ENCODE peak calls at places on chromosomes 11 and 22, in five cellular contexts. One of them, this sample, is unnamed.

GRCh38 chr11:119880143-119880542 is 151.1 kb upstream of the NECTIN1 start:
- DNase-seq in trophoblast cell: no peak
- DNase-seq in neuronal stem cell: no peak
- DNase-seq in H9: peak
- DNase-seq in mesenchymal stem cell: no peak
- DNase-seq in this sample: no peak

GRCh38 chr11:114610984-114611944 is 15.7 kb upstream of the NXPE4 start:
- DNase-seq in trophoblast cell: no peak
- DNase-seq in neuronal stem cell: no peak
- DNase-seq in H9: no peak
- DNase-seq in mesenchymal stem cell: peak
- DNase-seq in this sample: no peak

GRCh38 chr22:37259540-37260029 is 15.5 kb upstream of the RAC2 start:
- DNase-seq in trophoblast cell: peak
- DNase-seq in neuronal stem cell: no peak
- DNase-seq in H9: peak
- DNase-seq in mesenchymal stem cell: peak
- DNase-seq in this sample: no peak

GRCh38 chr11:2077061-2077802 is 62.0 kb downstream of the IGF2 start:
- DNase-seq in trophoblast cell: peak
- DNase-seq in neuronal stem cell: no peak
- DNase-seq in H9: no peak
- DNase-seq in mesenchymal stem cell: peak
- DNase-seq in this sample: no peak

GRCh38 chr22:38759005-38759404 is 3.2 kb upstream of the SUN2 start:
- DNase-seq in trophoblast cell: no peak
- DNase-seq in neuronal stem cell: no peak
- DNase-seq in H9: no peak
- DNase-seq in mesenchymal stem cell: no peak
- DNase-seq in this sample: no peak

GRCh38 chr11:129620705-129621104 is 194.9 kb upstream of the TMEM45B start:
- DNase-seq in trophoblast cell: no peak
- DNase-seq in neuronal stem cell: no peak
- DNase-seq in H9: no peak
- DNase-seq in mesenchymal stem cell: no peak
- DNase-seq in this sample: no peak

GRCh38 chr11:10293423-10294288 is at the start of gene SBF2:
- DNase-seq in trophoblast cell: peak
- DNase-seq in neuronal stem cell: peak
- DNase-seq in H9: peak
- DNase-seq in mesenchymal stem cell: peak
- DNase-seq in this sample: peak

GRCh38 chr11:116412118-116412889 is 360.5 kb downstream of the BUD13 start:
- DNase-seq in trophoblast cell: no peak
- DNase-seq in neuronal stem cell: no peak
- DNase-seq in H9: no peak
- DNase-seq in mesenchymal stem cell: no peak
- DNase-seq in this sample: no peak

GRCh38 chr11:66843776-66844495 is 695 bp downstream of the RCE1 start:
- DNase-seq in trophoblast cell: no peak
- DNase-seq in neuronal stem cell: no peak
- DNase-seq in H9: no peak
- DNase-seq in mesenchymal stem cell: no peak
- DNase-seq in this sample: no peak

GRCh38 chr22:30340911-30341685 is 14.4 kb upstream of the TBC1D10A start:
- DNase-seq in trophoblast cell: no peak
- DNase-seq in neuronal stem cell: no peak
- DNase-seq in H9: no peak
- DNase-seq in mesenchymal stem cell: no peak
- DNase-seq in this sample: no peak

GRCh38 chr11:78313898-78314297 is 103.7 kb downstream of the GAB2 start:
- DNase-seq in trophoblast cell: no peak
- DNase-seq in neuronal stem cell: no peak
- DNase-seq in H9: no peak
- DNase-seq in mesenchymal stem cell: no peak
- DNase-seq in this sample: no peak

GRCh38 chr22:23401111-23401909 is 178.8 kb downstream of the IGLL1 start:
- DNase-seq in trophoblast cell: peak
- DNase-seq in neuronal stem cell: no peak
- DNase-seq in H9: no peak
- DNase-seq in mesenchymal stem cell: peak
- DNase-seq in this sample: no peak

GRCh38 chr11:69489031-69489745 is 7.7 kb downstream of the LINC01488 start:
- DNase-seq in trophoblast cell: peak
- DNase-seq in neuronal stem cell: no peak
- DNase-seq in H9: no peak
- DNase-seq in mesenchymal stem cell: no peak
- DNase-seq in this sample: no peak

GRCh38 chr22:44181033-44181911 is 547 bp downstream of the PARVG start:
- DNase-seq in trophoblast cell: no peak
- DNase-seq in neuronal stem cell: no peak
- DNase-seq in H9: no peak
- DNase-seq in mesenchymal stem cell: no peak
- DNase-seq in this sample: no peak

GRCh38 chr11:114215871-114216803 is 80.1 kb upstream of the NNMT start:
- DNase-seq in trophoblast cell: no peak
- DNase-seq in neuronal stem cell: no peak
- DNase-seq in H9: no peak
- DNase-seq in mesenchymal stem cell: no peak
- DNase-seq in this sample: no peak

GRCh38 chr11:95282337-95282751 is 51.3 kb upstream of the SESN3 start:
- DNase-seq in trophoblast cell: peak
- DNase-seq in neuronal stem cell: no peak
- DNase-seq in H9: no peak
- DNase-seq in mesenchymal stem cell: peak
- DNase-seq in this sample: no peak

GRCh38 chr22:23067023-23067650 is 3.2 kb upstream of the GNAZ start:
- DNase-seq in trophoblast cell: no peak
- DNase-seq in neuronal stem cell: no peak
- DNase-seq in H9: peak
- DNase-seq in mesenchymal stem cell: no peak
- DNase-seq in this sample: no peak

GRCh38 chr11:1155274-1155693 is 2.5 kb upstream of the MUC5AC start:
- DNase-seq in trophoblast cell: no peak
- DNase-seq in neuronal stem cell: no peak
- DNase-seq in H9: no peak
- DNase-seq in mesenchymal stem cell: peak
- DNase-seq in this sample: no peak

GRCh38 chr11:93005239-93005638 is 35.8 kb downstream of the MTNR1B start:
- DNase-seq in trophoblast cell: peak
- DNase-seq in neuronal stem cell: no peak
- DNase-seq in H9: no peak
- DNase-seq in mesenchymal stem cell: no peak
- DNase-seq in this sample: no peak

GRCh38 chr11:61160487-61161189 is 588 bp downstream of the VPS37C start:
- DNase-seq in trophoblast cell: no peak
- DNase-seq in neuronal stem cell: no peak
- DNase-seq in H9: no peak
- DNase-seq in mesenchymal stem cell: peak
- DNase-seq in this sample: no peak

GRCh38 chr11:24697722-24698121 is 200.9 kb downstream of the LUZP2 start:
- DNase-seq in trophoblast cell: no peak
- DNase-seq in neuronal stem cell: no peak
- DNase-seq in H9: no peak
- DNase-seq in mesenchymal stem cell: peak
- DNase-seq in this sample: no peak

GRCh38 chr11:66967670-66968425 is 7.3 kb upstream of the C11orf86 start:
- DNase-seq in trophoblast cell: no peak
- DNase-seq in neuronal stem cell: no peak
- DNase-seq in H9: no peak
- DNase-seq in mesenchymal stem cell: peak
- DNase-seq in this sample: no peak

GRCh38 chr11:71446942-71447688 is 1.1 kb downstream of the DHCR7 start:
- DNase-seq in trophoblast cell: no peak
- DNase-seq in neuronal stem cell: no peak
- DNase-seq in H9: no peak
- DNase-seq in mesenchymal stem cell: peak
- DNase-seq in this sample: no peak

GRCh38 chr11:14320020-14320419 is 39.0 kb downstream of the RRAS2 start:
- DNase-seq in trophoblast cell: peak
- DNase-seq in neuronal stem cell: no peak
- DNase-seq in H9: no peak
- DNase-seq in mesenchymal stem cell: peak
- DNase-seq in this sample: no peak

GRCh38 chr11:46686886-46687810 is 13.3 kb downstream of the ARHGAP1 start:
- DNase-seq in trophoblast cell: peak
- DNase-seq in neuronal stem cell: no peak
- DNase-seq in H9: no peak
- DNase-seq in mesenchymal stem cell: no peak
- DNase-seq in this sample: no peak

GRCh38 chr22:37077802-37078448 is 26.4 kb downstream of the KCTD17 start:
- DNase-seq in trophoblast cell: peak
- DNase-seq in neuronal stem cell: peak
- DNase-seq in H9: peak
- DNase-seq in mesenchymal stem cell: peak
- DNase-seq in this sample: peak

GRCh38 chr11:121199516-121199915 is 93.1 kb upstream of the SC5D start:
- DNase-seq in trophoblast cell: no peak
- DNase-seq in neuronal stem cell: no peak
- DNase-seq in H9: no peak
- DNase-seq in mesenchymal stem cell: peak
- DNase-seq in this sample: no peak

GRCh38 chr11:65536412-65537295 is 11.8 kb downstream of the SCYL1 start:
- DNase-seq in trophoblast cell: no peak
- DNase-seq in neuronal stem cell: no peak
- DNase-seq in H9: no peak
- DNase-seq in mesenchymal stem cell: no peak
- DNase-seq in this sample: no peak

GRCh38 chr11:128598755-128599154 is 11.4 kb upstream of the ETS1 start:
- DNase-seq in trophoblast cell: no peak
- DNase-seq in neuronal stem cell: no peak
- DNase-seq in H9: no peak
- DNase-seq in mesenchymal stem cell: peak
- DNase-seq in this sample: no peak

GRCh38 chr11:10514210-10514609 is 26.8 kb downstream of the RNF141 start:
- DNase-seq in trophoblast cell: no peak
- DNase-seq in neuronal stem cell: no peak
- DNase-seq in H9: no peak
- DNase-seq in mesenchymal stem cell: peak
- DNase-seq in this sample: no peak

GRCh38 chr22:42688241-42688913 is 32.3 kb downstream of the A4GALT start:
- DNase-seq in trophoblast cell: peak
- DNase-seq in neuronal stem cell: peak
- DNase-seq in H9: peak
- DNase-seq in mesenchymal stem cell: peak
- DNase-seq in this sample: no peak

GRCh38 chr22:45120931-45121330 is 42.8 kb upstream of the NUP50 start:
- DNase-seq in trophoblast cell: no peak
- DNase-seq in neuronal stem cell: no peak
- DNase-seq in H9: no peak
- DNase-seq in mesenchymal stem cell: peak
- DNase-seq in this sample: no peak

GRCh38 chr22:41197808-41198585 is 7.1 kb upstream of the L3MBTL2 start:
- DNase-seq in trophoblast cell: no peak
- DNase-seq in neuronal stem cell: no peak
- DNase-seq in H9: no peak
- DNase-seq in mesenchymal stem cell: peak
- DNase-seq in this sample: no peak

GRCh38 chr11:106222626-106223025 is 145.2 kb downstream of the AASDHPPT start:
- DNase-seq in trophoblast cell: no peak
- DNase-seq in neuronal stem cell: no peak
- DNase-seq in H9: no peak
- DNase-seq in mesenchymal stem cell: no peak
- DNase-seq in this sample: no peak
- H2BK12ac ChIP-seq in trophoblast cell: no peak
- H2BK12ac ChIP-seq in neuronal stem cell: no peak
- H2BK12ac ChIP-seq in H9: no peak
- H2BK12ac ChIP-seq in mesenchymal stem cell: no peak
- H2BK12ac ChIP-seq in this sample: no peak

DNA sequence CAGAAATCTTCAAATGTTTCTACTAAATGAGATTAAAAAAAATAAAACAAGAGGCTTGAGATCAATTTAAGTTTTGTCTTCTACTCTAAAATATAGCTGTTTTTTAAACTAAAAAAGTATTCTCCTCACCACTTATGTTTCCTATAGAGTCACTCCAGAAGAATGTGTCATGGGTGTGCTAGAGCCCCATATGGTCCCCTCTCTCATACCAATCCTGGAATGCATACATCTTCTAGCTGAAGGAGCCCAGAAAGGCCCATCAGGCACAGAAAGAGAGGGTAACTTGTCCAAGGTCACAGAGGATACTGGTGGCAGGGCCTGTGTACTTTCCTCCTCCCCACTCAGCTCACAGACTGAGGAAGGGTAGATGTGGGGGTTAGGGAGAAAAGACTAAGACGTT is 34.4 kb downstream of the RELT start:
- DNase-seq in trophoblast cell: no peak
- DNase-seq in neuronal stem cell: no peak
- DNase-seq in H9: no peak
- DNase-seq in mesenchymal stem cell: no peak
- DNase-seq in this sample: no peak
- H2BK12ac ChIP-seq in trophoblast cell: no peak
- H2BK12ac ChIP-seq in neuronal stem cell: no peak
- H2BK12ac ChIP-seq in H9: no peak
- H2BK12ac ChIP-seq in mesenchymal stem cell: no peak
- H2BK12ac ChIP-seq in this sample: no peak

DNA sequence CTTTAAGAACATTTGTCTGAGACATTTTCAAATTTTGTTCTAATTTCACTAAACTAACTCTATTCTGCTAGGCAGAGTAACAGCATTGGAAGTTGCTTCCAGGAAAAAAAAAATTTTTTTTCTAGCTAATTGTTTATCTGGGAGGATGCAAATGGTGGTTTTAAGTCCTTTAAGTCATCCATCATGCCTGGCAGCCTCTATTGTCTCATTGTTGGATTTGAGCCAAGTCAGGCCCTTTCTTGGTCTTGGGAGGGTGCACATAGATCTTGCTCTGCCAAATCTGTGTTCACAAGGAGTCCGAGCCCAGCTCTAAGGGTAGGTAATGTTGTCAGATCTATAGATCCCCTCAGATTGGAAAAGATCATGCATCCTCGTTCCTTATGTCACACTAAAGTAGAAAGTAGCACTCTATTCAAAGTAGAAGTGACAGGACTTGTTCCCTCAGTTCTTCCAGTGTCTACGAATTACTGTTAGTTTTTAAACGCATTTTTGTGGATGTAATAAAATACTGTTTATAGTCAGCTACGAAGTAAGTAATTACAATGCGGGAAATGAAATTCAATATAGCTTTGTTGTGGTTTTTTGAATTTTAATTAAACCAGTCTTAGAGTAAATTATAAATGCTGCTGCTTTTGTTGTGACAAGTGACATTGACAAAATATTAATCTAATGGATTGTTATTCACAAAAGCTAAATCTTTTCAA is 166.0 kb upstream of the RASSF10 start:
- DNase-seq in trophoblast cell: no peak
- DNase-seq in neuronal stem cell: peak
- DNase-seq in H9: no peak
- DNase-seq in mesenchymal stem cell: peak
- DNase-seq in this sample: no peak
- H2BK12ac ChIP-seq in trophoblast cell: no peak
- H2BK12ac ChIP-seq in neuronal stem cell: no peak
- H2BK12ac ChIP-seq in H9: no peak
- H2BK12ac ChIP-seq in mesenchymal stem cell: no peak
- H2BK12ac ChIP-seq in this sample: no peak

DNA sequence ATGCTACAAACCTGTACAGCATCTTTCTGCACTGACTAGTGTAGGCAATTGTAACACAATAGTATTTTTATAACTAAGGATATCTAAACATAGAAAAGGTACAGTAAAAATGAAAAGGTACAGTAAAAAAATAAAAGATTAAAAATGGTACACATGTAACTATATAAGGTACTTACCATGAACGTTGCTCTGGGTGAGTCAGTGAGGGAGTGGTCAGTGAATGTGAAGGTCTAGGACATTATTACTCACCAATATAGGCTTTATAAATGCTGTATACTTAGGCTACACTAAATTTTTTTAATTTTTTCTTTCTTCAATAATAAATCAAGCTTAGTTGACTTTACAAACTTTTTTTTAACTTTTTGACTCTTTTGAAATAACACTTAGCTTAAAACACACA is 59.9 kb downstream of the EIF3M start:
- DNase-seq in trophoblast cell: no peak
- DNase-seq in neuronal stem cell: no peak
- DNase-seq in H9: no peak
- DNase-seq in mesenchymal stem cell: no peak
- DNase-seq in this sample: no peak
- H2BK12ac ChIP-seq in trophoblast cell: no peak
- H2BK12ac ChIP-seq in neuronal stem cell: no peak
- H2BK12ac ChIP-seq in H9: no peak
- H2BK12ac ChIP-seq in mesenchymal stem cell: no peak
- H2BK12ac ChIP-seq in this sample: no peak